ENCODE peak calls at places on chromosomes 5 and 9, in six cellular contexts. C is Peyer's patch; B is fibroblast of lung; U is H54; X is activated CD4-positive, alpha-beta T cell treated with anti-CD3 and anti-CD28 coated beads, Interleukin-2, amount 10 ng/mL, durations not matched to agents 7 days and 5 days; E is GM04503. Q is an unnamed sample.

GRCh38 chr9:103407260-103407659 is 412.1 kb downstream of the CYLC2 start:
- DNase-seq in B (no peak), E (no peak), X (no peak), U (no peak), C (no peak), Q (no peak)

GRCh38 chr5:60346391-60346790 is 353.6 kb downstream of the DEPDC1B start:
- DNase-seq in C (no peak), E (no peak), X (no peak), U (no peak), B (no peak), Q (no peak)

GRCh38 chr5:1378096-1378495 is 33.2 kb upstream of the CLPTM1L start:
- DNase-seq in E (no peak), B (no peak), U (no peak), X (no peak), C (peak; percentile 18), Q (no peak)

GRCh38 chr5:179188636-179189035 is 128.5 kb downstream of the ZNF354C start:
- DNase-seq in X (no peak), C (peak; percentile 12), B (no peak), U (no peak), E (no peak), Q (no peak)

GRCh38 chr9:86732514-86732913 is 214.8 kb downstream of the GAS1 start:
- DNase-seq in U (peak; percentile 67), E (peak; percentile 82), C (no peak), X (no peak), B (peak; percentile 94), Q (no peak)

GRCh38 chr9:122145462-122145861 is 14.1 kb downstream of the NDUFA8 start:
- DNase-seq in U (no peak), X (no peak), B (no peak), C (no peak), E (no peak), Q (no peak)

GRCh38 chr5:143889986-143890385 is 78.0 kb downstream of the HMHB1 start:
- DNase-seq in X (no peak), E (peak; percentile 96), U (no peak), C (no peak), B (peak; percentile 68), Q (no peak)

GRCh38 chr9:6383551-6384225 is 29.3 kb upstream of the UHRF2 start:
- DNase-seq in X (no peak), B (peak; percentile 72), E (peak; percentile 17), U (no peak), C (no peak), Q (no peak)

GRCh38 chr9:128497824-128498610 is 6.5 kb upstream of the GLE1 start:
- DNase-seq in X (no peak), E (no peak), B (no peak), U (no peak), C (no peak), Q (no peak)

GRCh38 chr9:89408628-89409101 is 89.2 kb downstream of the SEMA4D start:
- DNase-seq in B (no peak), E (no peak), X (peak; percentile 85), C (no peak), U (no peak), Q (no peak)

GRCh38 chr5:65769539-65769938 is 47.5 kb downstream of the NLN start:
- DNase-seq in X (no peak), U (peak; percentile 34), C (no peak), E (peak; percentile 76), B (peak; percentile 97), Q (no peak)

GRCh38 chr5:149457393-149457763 is 78.3 kb upstream of the IL17B start:
- DNase-seq in E (no peak), B (no peak), X (no peak), C (no peak), U (no peak), Q (no peak)